ENCODE peak calls at places on chromosomes 13 and 19, in four cellular contexts. B is fibroblast of villous mesenchyme, C is lower leg skin, H is WERI-Rb-1. O is an unnamed sample.

GRCh38 chr19:44720945-44721344 is 22.0 kb downstream of the CEACAM16 start:
- DNase-seq in B (no peak), C (no peak), H (no peak), O (no peak)

GRCh38 chr13:52010890-52011689 is at the start of gene ATP7B:
- DNase-seq in H (peak), B (peak), C (peak), O (no peak)

GRCh38 chr19:43605875-43606568 is 5.9 kb upstream of the SRRM5 start:
- DNase-seq in C (no peak), B (no peak), H (no peak), O (no peak)

GRCh38 chr19:46451352-46451751 is 20.0 kb downstream of the PNMA8A start:
- DNase-seq in B (no peak), H (peak), C (no peak), O (no peak)

GRCh38 chr13:65597839-65598818 is 1632.0 kb downstream of the PCDH9 start:
- DNase-seq in B (peak), C (no peak), H (no peak), O (peak)

GRCh38 chr19:39943586-39943985 is 9.2 kb upstream of the FCGBP start:
- DNase-seq in C (no peak), H (no peak), B (no peak), O (no peak)

GRCh38 chr13:110942248-110942981 is 27.5 kb upstream of the ANKRD10 start:
- DNase-seq in C (no peak), B (no peak), H (no peak), O (peak)

GRCh38 chr19:6023085-6023682 is 45.2 kb upstream of the RANBP3 start:
- DNase-seq in H (no peak), B (peak), C (no peak), O (peak)

GRCh38 chr19:17289489-17289888 is 7.8 kb downstream of the ANKLE1 start:
- DNase-seq in B (peak), C (no peak), H (peak), O (peak)

GRCh38 chr19:4007021-4007835 is at the start of gene PIAS4:
- DNase-seq in H (peak), C (peak), B (peak), O (peak)

GRCh38 chr19:49953376-49953775 is 7.6 kb downstream of the SIGLEC11 start:
- DNase-seq in C (no peak), H (no peak), B (no peak), O (no peak)

GRCh38 chr19:29268721-29269483 is 56.0 kb upstream of the UQCRFS1 start:
- DNase-seq in B (no peak), H (no peak), C (peak), O (no peak)

GRCh38 chr13:74465279-74465678 is 331.1 kb upstream of the KLF12 start:
- DNase-seq in C (no peak), B (no peak), H (no peak), O (no peak)

GRCh38 chr13:57582032-57582431 is 49.5 kb upstream of the PCDH17 start:
- DNase-seq in H (peak), B (no peak), C (no peak), O (no peak)

GRCh38 chr13:38844581-38844980 is 146.1 kb downstream of the STOML3 start:
- DNase-seq in B (no peak), C (no peak), H (no peak), O (no peak)

GRCh38 chr13:53170910-53171309 is 142.3 kb downstream of the OLFM4 start:
- DNase-seq in C (no peak), H (no peak), B (no peak), O (no peak)

GRCh38 chr19:42057856-42058255 is 12.2 kb downstream of the GRIK5 start:
- DNase-seq in C (no peak), B (no peak), H (no peak), O (no peak)

GRCh38 chr13:43127827-43128226 is 104.4 kb downstream of the DNAJC15 start:
- DNase-seq in C (no peak), H (no peak), B (no peak), O (no peak)

GRCh38 chr13:48496271-48496670 is 36.6 kb downstream of the RCBTB2 start:
- DNase-seq in B (no peak), C (no peak), H (no peak), O (no peak)

GRCh38 chr13:45490068-45490467 is 25.3 kb downstream of the COG3 start:
- DNase-seq in H (no peak), C (no peak), B (no peak), O (no peak)

GRCh38 chr13:84606616-84607015 is 724.3 kb upstream of the SLITRK1 start:
- DNase-seq in H (no peak), B (no peak), C (no peak), O (no peak)
- H3K4me3 ChIP-seq in H (no peak), B (no peak), C (no peak), O (no peak)

GRCh38 chr13:79503069-79503468 is 22.1 kb downstream of the NDFIP2 start:
- DNase-seq in B (no peak), C (no peak), H (no peak), O (no peak)

GRCh38 chr13:79500829-79501228 is 19.9 kb downstream of the NDFIP2 start:
- DNase-seq in B (no peak), H (no peak), C (no peak), O (no peak)

GRCh38 chr13:79508224-79508961 is 27.4 kb downstream of the NDFIP2 start:
- DNase-seq in B (peak), H (no peak), C (no peak), O (peak)

GRCh38 chr13:79501538-79502232 is 20.7 kb downstream of the NDFIP2 start:
- DNase-seq in B (no peak), H (no peak), C (no peak), O (no peak)

GRCh38 chr13:79503473-79504017 is 22.6 kb downstream of the NDFIP2 start:
- DNase-seq in H (no peak), C (no peak), B (no peak), O (no peak)
- TF ChIP-seq CTCF in H (no peak), C (no peak), B (no peak), O (no peak)

GRCh38 chr13:99211421-99212035 is 10.9 kb downstream of the UBAC2 start:
- DNase-seq in H (no peak), C (peak), B (no peak), O (no peak)

GRCh38 chr13:99215466-99215865 is 14.8 kb downstream of the UBAC2 start:
- DNase-seq in B (no peak), C (peak), H (no peak), O (no peak)

GRCh38 chr13:99217461-99218101 is 16.9 kb downstream of the UBAC2 start:
- DNase-seq in B (no peak), C (no peak), H (no peak), O (no peak)

GRCh38 chr13:99214232-99214631 is 13.6 kb downstream of the UBAC2 start:
- DNase-seq in B (no peak), C (no peak), H (no peak), O (no peak)

GRCh38 chr13:99214691-99215090 is 14.0 kb downstream of the UBAC2 start:
- DNase-seq in H (no peak), B (no peak), C (no peak), O (no peak)
- H3K4me3 ChIP-seq in H (no peak), B (no peak), C (no peak), O (no peak)

DNA sequence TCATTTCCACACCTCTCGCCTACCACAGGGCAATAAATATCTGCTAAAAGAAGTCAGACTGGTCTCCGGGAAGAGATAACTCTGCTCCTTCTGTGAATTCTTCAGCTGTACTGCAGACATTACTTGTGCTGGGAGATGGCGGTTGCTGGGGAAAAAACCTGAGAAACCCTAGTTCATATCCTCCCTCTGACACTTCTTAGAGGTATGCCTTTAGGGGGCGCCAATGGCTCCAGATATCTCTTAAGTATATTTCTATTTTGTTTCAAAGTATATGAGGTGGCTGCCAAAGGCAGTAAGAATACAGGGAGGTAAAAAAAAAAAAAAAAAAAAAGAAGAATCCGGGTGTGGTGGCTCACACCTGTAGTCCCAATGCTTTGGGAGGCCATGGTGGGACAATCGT is 175.2 kb downstream of the PAN3 start:
- DNase-seq in B (peak), H (peak), C (no peak), O (peak)
- TF ChIP-seq CTCF in B (peak), H (peak), C (no peak), O (peak)

GRCh38 chr19:1755467-1756155 is 2.3 kb downstream of the ONECUT3 start:
- DNase-seq in H (no peak), B (no peak), C (no peak), O (no peak)
- H3K4me3 ChIP-seq in H (no peak), B (no peak), C (no peak), O (no peak)

GRCh38 chr19:38355728-38356725 is 18.3 kb upstream of the PSMD8 start:
- DNase-seq in B (no peak), H (no peak), C (no peak), O (no peak)

GRCh38 chr19:38360351-38360750 is 14.0 kb upstream of the PSMD8 start:
- DNase-seq in B (no peak), H (peak), C (no peak), O (no peak)

GRCh38 chr19:38359242-38360021 is 14.9 kb upstream of the PSMD8 start:
- DNase-seq in C (no peak), H (no peak), B (no peak), O (no peak)

GRCh38 chr19:38360839-38361631 is 13.3 kb upstream of the PSMD8 start:
- DNase-seq in C (no peak), H (no peak), B (no peak), O (no peak)

GRCh38 chr19:38358071-38358470 is 16.3 kb upstream of the PSMD8 start:
- DNase-seq in C (no peak), B (no peak), H (no peak), O (no peak)
- TF ChIP-seq CTCF in C (no peak), B (no peak), H (no peak), O (no peak)

O was measured in fibroblast of pulmonary artery.